ENCODE peak calls at places on chromosome 21, in five cellular contexts. Z, M, P, R and U are unnamed samples.

GRCh38 chr21:36487641-36488307 is 7.9 kb upstream of the CLDN14 start:
- DNase-seq in P (no peak), M (no peak), R (no peak), Z (no peak), U (no peak)

GRCh38 chr21:35377505-35378090 is 328.5 kb upstream of the RUNX1 start:
- DNase-seq in R (no peak), M (no peak), Z (no peak), P (no peak), U (no peak)

GRCh38 chr21:37974081-37974480 is 57.8 kb upstream of the KCNJ6 start:
- DNase-seq in Z (no peak), P (no peak), M (no peak), R (no peak), U (no peak)

GRCh38 chr21:42684109-42684916 is 30.9 kb downstream of the PDE9A start:
- DNase-seq in M (no peak), R (peak), P (no peak), Z (no peak), U (no peak)

GRCh38 chr21:46188226-46189212 is 4.3 kb upstream of the SPATC1L start:
- DNase-seq in Z (peak), M (no peak), R (no peak), P (peak), U (no peak)

GRCh38 chr21:45036630-45037029 is 37.8 kb upstream of the ADARB1 start:
- DNase-seq in P (no peak), R (no peak), M (no peak), Z (no peak), U (no peak)

GRCh38 chr21:44399151-44399954 is 45.9 kb downstream of the TRPM2 start:
- DNase-seq in M (peak), P (peak), Z (no peak), R (no peak), U (no peak)

GRCh38 chr21:25862596-25862995 is 127.8 kb downstream of the GABPA start:
- DNase-seq in Z (no peak), P (no peak), M (peak), R (no peak), U (peak)

GRCh38 chr21:44789880-44790279 is 11.7 kb downstream of the UBE2G2 start:
- DNase-seq in R (no peak), M (no peak), Z (no peak), P (no peak), U (no peak)

GRCh38 chr21:34073749-34074282 is 438 bp downstream of the MRPS6 start:
- DNase-seq in Z (peak), M (peak), P (no peak), R (no peak), U (peak)

GRCh38 chr21:26127918-26128317 is 42.7 kb downstream of the APP start:
- DNase-seq in Z (no peak), P (no peak), M (no peak), R (no peak), U (no peak)